ENCODE peak calls at places on chromosome 9, in four cellular contexts. N is GM12878, X is H1, U is K562. Y is an unnamed sample.

GRCh38 chr9:114958021-114958846 is 27.8 kb upstream of the TNFSF8 start:
- DNase-seq in N (no peak), X (no peak), U (no peak), Y (no peak)

GRCh38 chr9:6686396-6686795 is 40.9 kb upstream of the GLDC start:
- DNase-seq in N (no peak), X (no peak), U (no peak), Y (no peak)

GRCh38 chr9:84152204-84152603 is 171.6 kb downstream of the RMI1 start:
- DNase-seq in N (no peak), X (no peak), U (no peak), Y (no peak)

GRCh38 chr9:94623253-94623652 is 16.1 kb downstream of the FBP1 start:
- DNase-seq in N (no peak), X (peak; percentile 86), U (peak; percentile 68), Y (peak; percentile 67)

GRCh38 chr9:4677392-4677791 is 2.0 kb upstream of the CDC37L1 start:
- DNase-seq in N (no peak), X (no peak), U (no peak), Y (no peak)

GRCh38 chr9:108551030-108551964 is 304.5 kb downstream of the ACTL7B start:
- DNase-seq in N (no peak), X (no peak), U (no peak), Y (no peak)

GRCh38 chr9:79976501-79977444 is 405.0 kb downstream of the TLE4 start:
- DNase-seq in N (no peak), X (no peak), U (no peak), Y (no peak)

GRCh38 chr9:119291554-119291953 is 77.7 kb downstream of the BRINP1 start:
- DNase-seq in N (no peak), X (no peak), U (no peak), Y (no peak)

GRCh38 chr9:84277646-84278045 is 62.9 kb downstream of the SLC28A3 start:
- DNase-seq in N (no peak), X (no peak), U (no peak), Y (no peak)

GRCh38 chr9:20906326-20906725 is 125.1 kb downstream of the HACD4 start:
- DNase-seq in N (no peak), X (no peak), U (no peak), Y (peak; percentile 34)

GRCh38 chr9:131885144-131885609 is 145.3 kb upstream of the RAPGEF1 start:
- DNase-seq in N (no peak), X (no peak), U (no peak), Y (peak; percentile 84)

GRCh38 chr9:135478191-135478590 is 1.4 kb upstream of the PPP1R26 start:
- DNase-seq in N (no peak), X (no peak), U (no peak), Y (no peak)

GRCh38 chr9:134433101-134433500 is 106.8 kb downstream of the RXRA start:
- DNase-seq in N (no peak), X (no peak), U (no peak), Y (no peak)

GRCh38 chr9:2824564-2824963 is 19.3 kb downstream of the PUM3 start:
- DNase-seq in N (no peak), X (peak; percentile 73), U (no peak), Y (peak; percentile 24)

GRCh38 chr9:113996531-113997001 is 81.5 kb downstream of the AMBP start:
- DNase-seq in N (no peak), X (no peak), U (no peak), Y (no peak)

GRCh38 chr9:33851301-33851700 is 34.3 kb downstream of the UBE2R2 start:
- DNase-seq in N (no peak), X (no peak), U (no peak), Y (no peak)

GRCh38 chr9:92242115-92242778 is 51.2 kb downstream of the IARS1 start:
- DNase-seq in N (no peak), X (no peak), U (no peak), Y (peak; percentile 44)

GRCh38 chr9:129353697-129354336 is 175.8 kb upstream of the IER5L start:
- DNase-seq in N (no peak), X (no peak), U (no peak), Y (no peak)
- H3K27ac ChIP-seq in N (no peak overlapping the region), X (no peak overlapping the region), U (no peak overlapping the region), Y (no peak overlapping the region)

GRCh38 chr9:99694393-99694792 is 127.3 kb upstream of the NR4A3 start:
- DNase-seq in N (no peak), X (no peak), U (no peak), Y (no peak)
- TF ChIP-seq NRF1 in N (no peak), X (no peak), U (no peak), Y (no peak)

DNA sequence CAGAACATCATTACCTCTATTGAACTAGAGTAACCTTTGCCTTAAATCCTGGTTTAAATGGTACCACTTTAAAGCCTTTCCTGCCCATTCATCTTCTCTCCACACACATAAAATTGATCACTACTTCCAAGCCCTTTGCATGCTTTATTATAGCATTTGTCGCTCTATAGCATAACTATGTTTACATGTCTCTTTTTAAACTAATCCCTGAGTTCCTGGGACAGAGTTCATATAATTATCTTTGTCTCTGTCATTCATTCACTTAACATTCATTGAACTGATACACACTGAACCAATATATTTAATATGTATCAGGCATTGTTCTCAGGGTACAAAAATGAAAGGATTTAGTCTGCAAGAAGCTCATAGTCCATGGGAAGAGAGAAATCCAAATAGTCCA is 37.3 kb downstream of the RECK start:
- DNase-seq in N (no peak), X (no peak), U (no peak), Y (no peak)
- H3K27ac ChIP-seq in N (no peak overlapping the region), X (no peak overlapping the region), U (no peak overlapping the region), Y (peak overlapping the region; percentile 85)

GRCh38 chr9:111399772-111400563 is 69.9 kb upstream of the OR2K2 start:
- DNase-seq in N (no peak), X (peak; percentile 51), U (peak; percentile 10), Y (peak; percentile 7)
- TF ChIP-seq NRF1 in N (no peak), X (no peak), U (no peak), Y (no peak)

Y was measured in SK-N-SH.